ENCODE peak calls at places on chromosomes 6 and 20, in nine cellular contexts. O is Kasumi-1; M is Daoy; N is RCC 7860; Y is EL; W is activated naive CD4-positive, alpha-beta T cell treated with Interleukin-2 at 50 U/mL for 16 hours; T is cerebellar cortex; R is aorta; K is left ventricle myocardium superior. U is an unnamed sample.

GRCh38 chr6:33693186-33694158 is 18.0 kb downstream of the UQCC2 start:
- DNase-seq in O (no peak), M (no peak), N (no peak), Y (no peak), W (no peak), T (peak), R (no peak), K (peak), U (no peak)

GRCh38 chr6:53593001-53593488 is 48.1 kb upstream of the GCLC start:
- DNase-seq in O (peak), M (peak), N (peak), Y (peak), W (no peak), T (no peak), R (no peak), K (no peak), U (peak)

GRCh38 chr6:134173007-134173690 is 120.7 kb upstream of the SLC2A12 start:
- DNase-seq in O (no peak), M (no peak), N (no peak), Y (no peak), W (no peak), T (no peak), R (no peak), K (no peak), U (no peak)

GRCh38 chr6:106511274-106512047 is 117.8 kb downstream of the RTN4IP1 start:
- DNase-seq in O (no peak), M (peak), N (peak), Y (peak), W (peak), T (no peak), R (peak), K (no peak), U (no peak)

GRCh38 chr20:25036331-25036936 is 21.5 kb downstream of the ACSS1 start:
- DNase-seq in O (peak), M (no peak), N (no peak), Y (no peak), W (no peak), T (no peak), R (no peak), K (no peak), U (no peak)

GRCh38 chr6:4848382-4849068 is 72.3 kb downstream of the CDYL start:
- DNase-seq in O (no peak), M (no peak), N (no peak), Y (peak), W (no peak), T (peak), R (no peak), K (peak), U (no peak)

GRCh38 chr6:14641401-14641800 is 523.8 kb downstream of the CD83 start:
- DNase-seq in O (no peak), M (no peak), N (no peak), Y (no peak), W (no peak), T (no peak), R (no peak), K (no peak), U (no peak)

GRCh38 chr20:642398-643174 is 10.4 kb downstream of the SRXN1 start:
- DNase-seq in O (no peak), M (no peak), N (no peak), Y (no peak), W (no peak), T (peak), R (peak), K (peak), U (no peak)